ENCODE peak calls at places on chromosomes 4 and X, in six cellular contexts. One of them, this sample, is unnamed.

GRCh38 chr4:169159614-169160013 is 111.1 kb downstream of the SH3RF1 start:
- DNase-seq in foreskin fibroblast: peak
- DNase-seq in BJ: no peak
- DNase-seq in right lobe of liver: no peak
- DNase-seq in neural crest cell: no peak
- DNase-seq in transverse colon: no peak
- DNase-seq in this sample: no peak

GRCh38 chr4:147525494-147526271 is 44.8 kb downstream of the EDNRA start:
- DNase-seq in foreskin fibroblast: no peak
- DNase-seq in BJ: no peak
- DNase-seq in right lobe of liver: no peak
- DNase-seq in neural crest cell: no peak
- DNase-seq in transverse colon: no peak
- DNase-seq in this sample: no peak

GRCh38 chr4:101019941-101020401 is 327.4 kb downstream of the PPP3CA start:
- DNase-seq in foreskin fibroblast: no peak
- DNase-seq in BJ: peak
- DNase-seq in right lobe of liver: no peak
- DNase-seq in neural crest cell: no peak
- DNase-seq in transverse colon: no peak
- DNase-seq in this sample: no peak

GRCh38 chr4:112766422-112766821 is 129.5 kb downstream of the LARP7 start:
- DNase-seq in foreskin fibroblast: peak
- DNase-seq in BJ: no peak
- DNase-seq in right lobe of liver: no peak
- DNase-seq in neural crest cell: peak
- DNase-seq in transverse colon: no peak
- DNase-seq in this sample: peak

GRCh38 chr4:95638920-95639501 is 90.2 kb upstream of the UNC5C start:
- DNase-seq in foreskin fibroblast: no peak
- DNase-seq in BJ: no peak
- DNase-seq in right lobe of liver: no peak
- DNase-seq in neural crest cell: no peak
- DNase-seq in transverse colon: no peak
- DNase-seq in this sample: no peak

GRCh38 chr4:45732161-45732560 is 391.7 kb downstream of the GABRG1 start:
- DNase-seq in foreskin fibroblast: no peak
- DNase-seq in BJ: no peak
- DNase-seq in right lobe of liver: no peak
- DNase-seq in neural crest cell: no peak
- DNase-seq in transverse colon: no peak
- DNase-seq in this sample: no peak

GRCh38 chrX:132559101-132559500 is 70.3 kb upstream of the MBNL3 start:
- DNase-seq in foreskin fibroblast: no peak
- DNase-seq in BJ: no peak
- DNase-seq in right lobe of liver: no peak
- DNase-seq in neural crest cell: no peak
- DNase-seq in transverse colon: no peak
- DNase-seq in this sample: no peak

GRCh38 chrX:42094208-42094607 is 170.9 kb upstream of the CASK start:
- DNase-seq in foreskin fibroblast: no peak
- DNase-seq in BJ: no peak
- DNase-seq in right lobe of liver: no peak
- DNase-seq in neural crest cell: no peak
- DNase-seq in transverse colon: no peak
- DNase-seq in this sample: no peak

GRCh38 chr4:1717129-1718094 is 3.7 kb downstream of the TMEM129 start:
- DNase-seq in foreskin fibroblast: no peak
- DNase-seq in BJ: no peak
- DNase-seq in right lobe of liver: no peak
- DNase-seq in neural crest cell: no peak
- DNase-seq in transverse colon: no peak
- DNase-seq in this sample: no peak

GRCh38 chr4:108651068-108651794 is 832 bp downstream of the OSTC start:
- DNase-seq in foreskin fibroblast: peak
- DNase-seq in BJ: no peak
- DNase-seq in right lobe of liver: no peak
- DNase-seq in neural crest cell: peak
- DNase-seq in transverse colon: no peak
- DNase-seq in this sample: no peak

GRCh38 chr4:1511441-1512041 is 105.3 kb upstream of the NKX1-1 start:
- DNase-seq in foreskin fibroblast: peak
- DNase-seq in BJ: no peak
- DNase-seq in right lobe of liver: no peak
- DNase-seq in neural crest cell: no peak
- DNase-seq in transverse colon: no peak
- DNase-seq in this sample: no peak

GRCh38 chr4:83335691-83336090 is 1.0 kb upstream of the HPSE start:
- DNase-seq in foreskin fibroblast: peak
- DNase-seq in BJ: no peak
- DNase-seq in right lobe of liver: no peak
- DNase-seq in neural crest cell: no peak
- DNase-seq in transverse colon: no peak
- DNase-seq in this sample: no peak

GRCh38 chrX:139826065-139827044 is 106.5 kb downstream of the ATP11C start:
- DNase-seq in foreskin fibroblast: peak
- DNase-seq in BJ: peak
- DNase-seq in right lobe of liver: peak
- DNase-seq in neural crest cell: no peak
- DNase-seq in transverse colon: no peak
- DNase-seq in this sample: no peak

GRCh38 chrX:100649550-100650356 is 5.8 kb downstream of the SRPX2 start:
- DNase-seq in foreskin fibroblast: peak
- DNase-seq in BJ: peak
- DNase-seq in right lobe of liver: peak
- DNase-seq in neural crest cell: no peak
- DNase-seq in transverse colon: peak
- DNase-seq in this sample: peak

GRCh38 chr4:54077812-54078211 is 13.4 kb upstream of the CHIC2 start:
- DNase-seq in foreskin fibroblast: peak
- DNase-seq in BJ: no peak
- DNase-seq in right lobe of liver: no peak
- DNase-seq in neural crest cell: no peak
- DNase-seq in transverse colon: no peak
- DNase-seq in this sample: no peak

GRCh38 chr4:41199788-41200187 is 14.6 kb downstream of the APBB2 start:
- DNase-seq in foreskin fibroblast: no peak
- DNase-seq in BJ: no peak
- DNase-seq in right lobe of liver: no peak
- DNase-seq in neural crest cell: no peak
- DNase-seq in transverse colon: no peak
- DNase-seq in this sample: no peak

DNA sequence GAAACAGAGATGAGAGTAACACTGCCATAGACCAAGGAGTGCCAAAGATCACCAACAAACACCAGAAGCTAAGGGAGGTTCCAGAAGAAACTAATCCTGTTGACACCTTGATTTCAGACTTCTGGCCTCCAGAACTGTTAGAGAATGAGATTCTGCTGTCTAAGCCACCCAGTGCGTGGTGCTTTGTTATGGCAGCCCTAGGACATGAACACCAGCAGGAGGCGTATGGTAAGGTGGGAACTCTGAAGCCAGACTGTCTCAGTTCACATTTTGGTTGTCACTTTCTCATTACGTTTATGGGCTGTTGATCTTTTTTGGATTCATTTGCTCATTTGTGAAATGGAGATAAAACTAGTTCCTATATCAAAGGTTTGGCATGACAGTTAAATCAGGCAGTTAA is 142.9 kb downstream of the DCHS2 start:
- DNase-seq in foreskin fibroblast: no peak
- DNase-seq in BJ: no peak
- DNase-seq in right lobe of liver: no peak
- DNase-seq in neural crest cell: no peak
- DNase-seq in transverse colon: no peak
- DNase-seq in this sample: no peak
- TF ChIP-seq CTCF in foreskin fibroblast: no peak
- TF ChIP-seq CTCF in BJ: no peak
- TF ChIP-seq CTCF in right lobe of liver: no peak
- TF ChIP-seq CTCF in neural crest cell: no peak
- TF ChIP-seq CTCF in transverse colon: no peak
- TF ChIP-seq CTCF in this sample: no peak

GRCh38 chrX:48468693-48469691 is 1.1 kb downstream of the SLC38A5 start:
- DNase-seq in foreskin fibroblast: no peak
- DNase-seq in BJ: no peak
- DNase-seq in right lobe of liver: no peak
- DNase-seq in neural crest cell: no peak
- DNase-seq in transverse colon: peak
- DNase-seq in this sample: no peak
- TF ChIP-seq CTCF in foreskin fibroblast: no peak
- TF ChIP-seq CTCF in BJ: no peak
- TF ChIP-seq CTCF in right lobe of liver: no peak
- TF ChIP-seq CTCF in neural crest cell: no peak
- TF ChIP-seq CTCF in transverse colon: no peak
- TF ChIP-seq CTCF in this sample: no peak

DNA sequence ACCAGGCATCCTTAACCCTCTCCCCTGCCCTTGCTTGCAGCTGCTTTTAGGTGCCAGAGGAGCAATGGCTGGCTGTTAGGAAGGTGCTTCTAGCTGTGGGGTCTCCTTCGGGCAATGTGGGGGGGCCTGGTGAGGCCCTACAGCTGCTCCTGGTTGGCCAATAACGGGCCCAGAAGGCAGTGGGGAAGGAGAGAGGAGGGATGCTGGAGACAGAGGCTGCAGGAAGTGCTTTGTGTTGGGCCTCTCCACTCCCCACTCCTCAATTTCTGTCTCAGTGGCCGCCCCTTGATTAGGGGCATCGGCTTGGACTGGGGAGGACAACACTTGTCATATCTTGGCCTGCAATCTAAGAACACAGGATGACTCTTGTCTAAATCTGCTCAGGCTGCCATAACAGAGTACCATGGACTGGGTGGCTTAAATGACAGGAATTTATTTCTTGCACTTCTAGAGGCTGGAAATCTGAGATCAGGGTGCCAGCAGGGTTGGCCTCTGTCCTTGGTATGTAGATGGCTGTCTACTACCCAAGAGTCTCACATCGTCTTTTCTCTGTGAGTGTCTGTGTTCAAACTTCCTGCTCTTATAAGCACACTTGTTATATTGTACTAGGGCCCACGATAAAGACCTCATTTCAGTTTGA is 374.3 kb downstream of the MID1IP1 start:
- DNase-seq in foreskin fibroblast: no peak
- DNase-seq in BJ: no peak
- DNase-seq in right lobe of liver: no peak
- DNase-seq in neural crest cell: no peak
- DNase-seq in transverse colon: no peak
- DNase-seq in this sample: no peak
- TF ChIP-seq CTCF in foreskin fibroblast: no peak
- TF ChIP-seq CTCF in BJ: no peak
- TF ChIP-seq CTCF in right lobe of liver: no peak
- TF ChIP-seq CTCF in neural crest cell: no peak
- TF ChIP-seq CTCF in transverse colon: no peak
- TF ChIP-seq CTCF in this sample: no peak

GRCh38 chrX:96432647-96433046 is 252.0 kb upstream of the DIAPH2 start:
- DNase-seq in foreskin fibroblast: peak
- DNase-seq in BJ: no peak
- DNase-seq in right lobe of liver: no peak
- DNase-seq in neural crest cell: no peak
- DNase-seq in transverse colon: no peak
- DNase-seq in this sample: no peak

GRCh38 chrX:96435636-96436035 is 249.0 kb upstream of the DIAPH2 start:
- DNase-seq in foreskin fibroblast: no peak
- DNase-seq in BJ: no peak
- DNase-seq in right lobe of liver: no peak
- DNase-seq in neural crest cell: no peak
- DNase-seq in transverse colon: no peak
- DNase-seq in this sample: no peak

GRCh38 chrX:96433409-96434122 is 251.1 kb upstream of the DIAPH2 start:
- DNase-seq in foreskin fibroblast: no peak
- DNase-seq in BJ: no peak
- DNase-seq in right lobe of liver: no peak
- DNase-seq in neural crest cell: no peak
- DNase-seq in transverse colon: no peak
- DNase-seq in this sample: no peak

GRCh38 chrX:96436105-96436504 is 248.5 kb upstream of the DIAPH2 start:
- DNase-seq in foreskin fibroblast: peak
- DNase-seq in BJ: peak
- DNase-seq in right lobe of liver: no peak
- DNase-seq in neural crest cell: no peak
- DNase-seq in transverse colon: no peak
- DNase-seq in this sample: no peak

DNA sequence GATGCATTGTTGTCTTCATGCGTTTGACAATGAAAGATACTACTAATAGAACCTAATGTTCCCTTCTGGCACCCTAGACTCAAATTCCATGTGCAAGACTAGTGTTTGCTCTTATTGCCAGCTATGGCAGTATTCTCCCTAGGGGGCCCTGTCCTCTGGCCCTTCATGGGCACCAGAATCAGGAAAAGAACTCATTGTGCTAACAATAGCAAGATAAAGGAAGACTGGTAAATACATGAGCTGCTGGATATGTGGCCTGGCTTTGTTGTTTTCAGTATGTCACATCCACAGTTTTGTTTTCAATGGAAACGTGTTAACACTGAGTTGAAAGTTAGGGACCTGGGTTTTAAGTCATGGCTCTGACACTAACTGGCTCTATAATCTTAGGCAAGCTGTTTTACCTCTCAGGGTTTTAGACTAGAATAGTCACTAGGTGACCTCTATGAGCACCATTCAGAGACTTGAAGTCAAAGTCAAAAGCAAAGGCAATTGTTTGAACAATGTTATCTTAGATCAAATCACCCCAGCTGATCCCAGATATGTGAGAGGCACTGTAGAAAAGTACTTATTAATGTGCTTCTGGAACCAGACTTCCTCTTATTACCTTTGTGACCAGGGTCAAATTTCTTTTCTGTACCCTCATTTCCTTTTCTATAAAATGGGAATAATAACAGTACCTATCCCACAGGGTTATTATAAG is 253.7 kb upstream of the DIAPH2 start:
- DNase-seq in foreskin fibroblast: no peak
- DNase-seq in BJ: no peak
- DNase-seq in right lobe of liver: no peak
- DNase-seq in neural crest cell: no peak
- DNase-seq in transverse colon: no peak
- DNase-seq in this sample: no peak
- TF ChIP-seq CTCF in foreskin fibroblast: no peak
- TF ChIP-seq CTCF in BJ: no peak
- TF ChIP-seq CTCF in right lobe of liver: no peak
- TF ChIP-seq CTCF in neural crest cell: no peak
- TF ChIP-seq CTCF in transverse colon: no peak
- TF ChIP-seq CTCF in this sample: no peak

GRCh38 chrX:11287505-11287904 is 5.7 kb upstream of the AMELX start:
- DNase-seq in foreskin fibroblast: peak
- DNase-seq in BJ: no peak
- DNase-seq in right lobe of liver: no peak
- DNase-seq in neural crest cell: no peak
- DNase-seq in transverse colon: no peak
- DNase-seq in this sample: no peak
- TF ChIP-seq CTCF in foreskin fibroblast: no peak
- TF ChIP-seq CTCF in BJ: no peak
- TF ChIP-seq CTCF in right lobe of liver: no peak
- TF ChIP-seq CTCF in neural crest cell: no peak
- TF ChIP-seq CTCF in transverse colon: no peak
- TF ChIP-seq CTCF in this sample: no peak

This sample was measured in nephron progenitor cell.